ENCODE peak calls at places on chromosomes 16 and 17, in eight cellular contexts. One of them, this sample, is unnamed.

GRCh38 chr17:63704259-63704576 is 4.3 kb upstream of the LIMD2 start:
- DNase-seq in amniotic stem cell: no peak
- DNase-seq in left colon: no peak
- DNase-seq in EH: no peak
- DNase-seq in NCI-H69: no peak
- DNase-seq in HCEC 1CT: no peak
- DNase-seq in NCI-H1694 treated with DMSO at 0.1 percent for 48 hours: no peak
- DNase-seq in AG08396: no peak
- DNase-seq in this sample: no peak

GRCh38 chr17:52681486-52681885 is 523.0 kb upstream of the CA10 start:
- DNase-seq in amniotic stem cell: no peak
- DNase-seq in left colon: no peak
- DNase-seq in EH: no peak
- DNase-seq in NCI-H69: peak
- DNase-seq in HCEC 1CT: no peak
- DNase-seq in NCI-H1694 treated with DMSO at 0.1 percent for 48 hours: no peak
- DNase-seq in AG08396: no peak
- DNase-seq in this sample: no peak

GRCh38 chr16:4674926-4675530 is 18.3 kb upstream of the NUDT16L1 start:
- DNase-seq in amniotic stem cell: no peak
- DNase-seq in left colon: no peak
- DNase-seq in EH: no peak
- DNase-seq in NCI-H69: no peak
- DNase-seq in HCEC 1CT: no peak
- DNase-seq in NCI-H1694 treated with DMSO at 0.1 percent for 48 hours: no peak
- DNase-seq in AG08396: no peak
- DNase-seq in this sample: no peak

GRCh38 chr16:3095869-3096268 is 3.2 kb downstream of the ZSCAN10 start:
- DNase-seq in amniotic stem cell: no peak
- DNase-seq in left colon: peak
- DNase-seq in EH: no peak
- DNase-seq in NCI-H69: peak
- DNase-seq in HCEC 1CT: peak
- DNase-seq in NCI-H1694 treated with DMSO at 0.1 percent for 48 hours: no peak
- DNase-seq in AG08396: no peak
- DNase-seq in this sample: no peak

GRCh38 chr17:1201132-1201702 is 21.4 kb upstream of the ABR start:
- DNase-seq in amniotic stem cell: no peak
- DNase-seq in left colon: peak
- DNase-seq in EH: no peak
- DNase-seq in NCI-H69: no peak
- DNase-seq in HCEC 1CT: no peak
- DNase-seq in NCI-H1694 treated with DMSO at 0.1 percent for 48 hours: no peak
- DNase-seq in AG08396: no peak
- DNase-seq in this sample: no peak

GRCh38 chr16:1863681-1864460 is 8.1 kb downstream of the MEIOB start:
- DNase-seq in amniotic stem cell: peak
- DNase-seq in left colon: no peak
- DNase-seq in EH: peak
- DNase-seq in NCI-H69: peak
- DNase-seq in HCEC 1CT: peak
- DNase-seq in NCI-H1694 treated with DMSO at 0.1 percent for 48 hours: peak
- DNase-seq in AG08396: no peak
- DNase-seq in this sample: peak

GRCh38 chr17:45144199-45145034 is 3.9 kb upstream of the HEXIM1 start:
- DNase-seq in amniotic stem cell: no peak
- DNase-seq in left colon: peak
- DNase-seq in EH: peak
- DNase-seq in NCI-H69: peak
- DNase-seq in HCEC 1CT: peak
- DNase-seq in NCI-H1694 treated with DMSO at 0.1 percent for 48 hours: no peak
- DNase-seq in AG08396: peak
- DNase-seq in this sample: no peak

GRCh38 chr17:27520571-27521185 is 64.4 kb downstream of the KSR1 start:
- DNase-seq in amniotic stem cell: no peak
- DNase-seq in left colon: no peak
- DNase-seq in EH: no peak
- DNase-seq in NCI-H69: no peak
- DNase-seq in HCEC 1CT: no peak
- DNase-seq in NCI-H1694 treated with DMSO at 0.1 percent for 48 hours: no peak
- DNase-seq in AG08396: no peak
- DNase-seq in this sample: no peak

GRCh38 chr17:6496636-6497441 is 52.6 kb downstream of the PIMREG start:
- DNase-seq in amniotic stem cell: no peak
- DNase-seq in left colon: no peak
- DNase-seq in EH: no peak
- DNase-seq in NCI-H69: peak
- DNase-seq in HCEC 1CT: no peak
- DNase-seq in NCI-H1694 treated with DMSO at 0.1 percent for 48 hours: peak
- DNase-seq in AG08396: no peak
- DNase-seq in this sample: no peak

GRCh38 chr17:7173687-7174602 is 5.2 kb downstream of the ASGR1 start:
- DNase-seq in amniotic stem cell: no peak
- DNase-seq in left colon: peak
- DNase-seq in EH: peak
- DNase-seq in NCI-H69: peak
- DNase-seq in HCEC 1CT: no peak
- DNase-seq in NCI-H1694 treated with DMSO at 0.1 percent for 48 hours: no peak
- DNase-seq in AG08396: peak
- DNase-seq in this sample: peak

This sample was measured in mesenchymal stem cell.